ENCODE peak calls at places on chromosomes 2 and 18, in eight cellular contexts. One of them, this sample, is unnamed.

GRCh38 chr2:37671816-37672103 is 318 bp upstream of the CDC42EP3 start:
- DNase-seq in hepatocyte: no peak
- DNase-seq in GM13976: no peak
- DNase-seq in tibial nerve: no peak
- DNase-seq in fibroblast of mammary gland: no peak
- DNase-seq in uterus: no peak
- DNase-seq in GM20000: no peak
- DNase-seq in progenitor cell of endocrine pancreas: no peak
- DNase-seq in this sample: no peak

GRCh38 chr2:20448246-20449046 is 1.6 kb downstream of the RHOB start:
- DNase-seq in hepatocyte: no peak
- DNase-seq in GM13976: no peak
- DNase-seq in tibial nerve: no peak
- DNase-seq in fibroblast of mammary gland: peak; percentile 29
- DNase-seq in uterus: peak; percentile 45
- DNase-seq in GM20000: no peak
- DNase-seq in progenitor cell of endocrine pancreas: no peak
- DNase-seq in this sample: no peak

GRCh38 chr2:98457045-98457696 is 12.5 kb downstream of the INPP4A start:
- DNase-seq in hepatocyte: no peak
- DNase-seq in GM13976: no peak
- DNase-seq in tibial nerve: no peak
- DNase-seq in fibroblast of mammary gland: peak; percentile 98
- DNase-seq in uterus: no peak
- DNase-seq in GM20000: no peak
- DNase-seq in progenitor cell of endocrine pancreas: no peak
- DNase-seq in this sample: peak; percentile 84

GRCh38 chr18:25646971-25647370 is 295.0 kb upstream of the ZNF521 start:
- DNase-seq in hepatocyte: no peak
- DNase-seq in GM13976: no peak
- DNase-seq in tibial nerve: no peak
- DNase-seq in fibroblast of mammary gland: peak; percentile 91
- DNase-seq in uterus: no peak
- DNase-seq in GM20000: no peak
- DNase-seq in progenitor cell of endocrine pancreas: no peak
- DNase-seq in this sample: peak; percentile 16

GRCh38 chr18:74930616-74931015 is 278.3 kb downstream of the PTGR3 start:
- DNase-seq in hepatocyte: no peak
- DNase-seq in GM13976: no peak
- DNase-seq in tibial nerve: no peak
- DNase-seq in fibroblast of mammary gland: no peak
- DNase-seq in uterus: no peak
- DNase-seq in GM20000: no peak
- DNase-seq in progenitor cell of endocrine pancreas: no peak
- DNase-seq in this sample: no peak

GRCh38 chr2:37377187-37377532 is 32.7 kb downstream of the QPCT start:
- DNase-seq in hepatocyte: peak; percentile 12
- DNase-seq in GM13976: no peak
- DNase-seq in tibial nerve: peak; percentile 19
- DNase-seq in fibroblast of mammary gland: peak; percentile 83
- DNase-seq in uterus: no peak
- DNase-seq in GM20000: no peak
- DNase-seq in progenitor cell of endocrine pancreas: no peak
- DNase-seq in this sample: no peak

GRCh38 chr18:55069497-55069896 is 110.2 kb upstream of the CCDC68 start:
- DNase-seq in hepatocyte: no peak
- DNase-seq in GM13976: peak; percentile 42
- DNase-seq in tibial nerve: no peak
- DNase-seq in fibroblast of mammary gland: no peak
- DNase-seq in uterus: no peak
- DNase-seq in GM20000: peak; percentile 47
- DNase-seq in progenitor cell of endocrine pancreas: no peak
- DNase-seq in this sample: no peak

GRCh38 chr18:5640939-5641338 is 97.1 kb upstream of the EPB41L3 start:
- DNase-seq in hepatocyte: no peak
- DNase-seq in GM13976: no peak
- DNase-seq in tibial nerve: no peak
- DNase-seq in fibroblast of mammary gland: no peak
- DNase-seq in uterus: no peak
- DNase-seq in GM20000: no peak
- DNase-seq in progenitor cell of endocrine pancreas: no peak
- DNase-seq in this sample: no peak

GRCh38 chr2:59770651-59771050 is 782.8 kb downstream of the BCL11A start:
- DNase-seq in hepatocyte: no peak
- DNase-seq in GM13976: no peak
- DNase-seq in tibial nerve: no peak
- DNase-seq in fibroblast of mammary gland: no peak
- DNase-seq in uterus: no peak
- DNase-seq in GM20000: no peak
- DNase-seq in progenitor cell of endocrine pancreas: no peak
- DNase-seq in this sample: no peak

GRCh38 chr2:59776726-59777008 is 776.8 kb downstream of the BCL11A start:
- DNase-seq in hepatocyte: no peak
- DNase-seq in GM13976: no peak
- DNase-seq in tibial nerve: no peak
- DNase-seq in fibroblast of mammary gland: no peak
- DNase-seq in uterus: no peak
- DNase-seq in GM20000: no peak
- DNase-seq in progenitor cell of endocrine pancreas: no peak
- DNase-seq in this sample: no peak

GRCh38 chr2:59777120-59777519 is 776.3 kb downstream of the BCL11A start:
- DNase-seq in hepatocyte: no peak
- DNase-seq in GM13976: no peak
- DNase-seq in tibial nerve: no peak
- DNase-seq in fibroblast of mammary gland: no peak
- DNase-seq in uterus: no peak
- DNase-seq in GM20000: no peak
- DNase-seq in progenitor cell of endocrine pancreas: no peak
- DNase-seq in this sample: no peak

DNA sequence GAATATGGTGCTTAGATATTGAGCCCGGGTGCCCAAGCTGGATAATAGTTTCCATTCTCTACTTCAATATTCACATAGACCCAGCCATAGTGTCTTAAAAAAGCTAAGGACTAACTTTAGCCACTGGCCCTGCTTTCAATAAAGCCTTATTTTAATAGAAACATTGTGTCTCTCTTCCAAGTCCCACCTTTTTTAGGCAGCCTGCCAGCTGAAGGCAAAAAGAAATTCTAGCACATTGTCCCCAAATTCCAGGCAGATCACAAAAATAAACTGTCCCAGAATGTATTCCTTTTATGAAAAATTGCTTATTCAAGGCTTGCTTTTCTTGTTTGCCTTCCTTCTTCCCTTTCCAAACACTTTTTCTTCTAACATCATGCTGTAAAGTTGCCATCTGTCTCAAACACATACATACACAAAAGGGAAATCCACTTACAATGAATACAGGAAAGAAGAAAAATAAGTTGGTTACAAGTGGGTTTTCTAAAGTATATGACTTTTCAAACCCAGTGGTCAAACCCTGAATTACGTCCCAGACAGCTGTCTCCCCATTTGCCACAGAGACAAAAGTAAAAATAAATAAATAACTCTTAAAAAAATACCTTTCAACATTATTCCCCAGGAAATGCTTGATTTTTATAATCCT is 778.5 kb downstream of the BCL11A start:
- DNase-seq in hepatocyte: no peak
- DNase-seq in GM13976: no peak
- DNase-seq in tibial nerve: no peak
- DNase-seq in fibroblast of mammary gland: no peak
- DNase-seq in uterus: no peak
- DNase-seq in GM20000: no peak
- DNase-seq in progenitor cell of endocrine pancreas: no peak
- DNase-seq in this sample: no peak
- TF ChIP-seq CTCF in hepatocyte: no peak
- TF ChIP-seq CTCF in GM13976: no peak
- TF ChIP-seq CTCF in tibial nerve: no peak
- TF ChIP-seq CTCF in fibroblast of mammary gland: no peak
- TF ChIP-seq CTCF in uterus: no peak
- TF ChIP-seq CTCF in GM20000: no peak
- TF ChIP-seq CTCF in progenitor cell of endocrine pancreas: peak; percentile 21
- TF ChIP-seq CTCF in this sample: no peak

GRCh38 chr2:64119369-64119768 is 24.9 kb downstream of the PELI1 start:
- DNase-seq in hepatocyte: no peak
- DNase-seq in GM13976: no peak
- DNase-seq in tibial nerve: no peak
- DNase-seq in fibroblast of mammary gland: no peak
- DNase-seq in uterus: no peak
- DNase-seq in GM20000: no peak
- DNase-seq in progenitor cell of endocrine pancreas: no peak
- DNase-seq in this sample: no peak
- TF ChIP-seq CTCF in hepatocyte: no peak
- TF ChIP-seq CTCF in GM13976: no peak
- TF ChIP-seq CTCF in tibial nerve: no peak
- TF ChIP-seq CTCF in fibroblast of mammary gland: no peak
- TF ChIP-seq CTCF in uterus: no peak
- TF ChIP-seq CTCF in GM20000: no peak
- TF ChIP-seq CTCF in progenitor cell of endocrine pancreas: no peak
- TF ChIP-seq CTCF in this sample: no peak

GRCh38 chr2:235804676-235805075 is 310.8 kb downstream of the AGAP1 start:
- DNase-seq in hepatocyte: no peak
- DNase-seq in GM13976: no peak
- DNase-seq in tibial nerve: no peak
- DNase-seq in fibroblast of mammary gland: no peak
- DNase-seq in uterus: no peak
- DNase-seq in GM20000: no peak
- DNase-seq in progenitor cell of endocrine pancreas: no peak
- DNase-seq in this sample: no peak

GRCh38 chr2:235802542-235802941 is 308.7 kb downstream of the AGAP1 start:
- DNase-seq in hepatocyte: no peak
- DNase-seq in GM13976: no peak
- DNase-seq in tibial nerve: no peak
- DNase-seq in fibroblast of mammary gland: no peak
- DNase-seq in uterus: no peak
- DNase-seq in GM20000: no peak
- DNase-seq in progenitor cell of endocrine pancreas: no peak
- DNase-seq in this sample: no peak

GRCh38 chr2:235807347-235807746 is 313.5 kb downstream of the AGAP1 start:
- DNase-seq in hepatocyte: no peak
- DNase-seq in GM13976: no peak
- DNase-seq in tibial nerve: no peak
- DNase-seq in fibroblast of mammary gland: no peak
- DNase-seq in uterus: no peak
- DNase-seq in GM20000: no peak
- DNase-seq in progenitor cell of endocrine pancreas: no peak
- DNase-seq in this sample: no peak

GRCh38 chr2:235799281-235799680 is 305.4 kb downstream of the AGAP1 start:
- DNase-seq in hepatocyte: no peak
- DNase-seq in GM13976: no peak
- DNase-seq in tibial nerve: no peak
- DNase-seq in fibroblast of mammary gland: no peak
- DNase-seq in uterus: no peak
- DNase-seq in GM20000: no peak
- DNase-seq in progenitor cell of endocrine pancreas: no peak
- DNase-seq in this sample: no peak

DNA sequence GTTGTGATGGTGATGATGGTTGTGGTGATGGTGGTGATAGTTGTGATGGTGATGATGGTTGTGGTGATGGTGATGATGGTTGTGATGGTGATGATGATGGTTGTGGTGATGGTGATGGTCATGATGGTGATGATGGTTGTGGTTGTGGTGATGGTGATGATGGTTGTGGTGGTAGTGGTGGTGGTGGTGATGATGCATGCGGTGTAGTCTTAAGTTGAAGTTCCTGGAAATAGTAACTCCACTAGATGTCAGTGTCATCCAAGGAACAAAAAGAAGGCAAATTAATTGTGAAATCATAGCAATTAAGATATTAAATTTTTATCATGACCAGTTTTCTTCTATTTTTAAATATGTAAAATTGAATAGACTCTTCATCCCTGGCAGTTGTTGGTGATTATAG is 309.2 kb downstream of the AGAP1 start:
- DNase-seq in hepatocyte: no peak
- DNase-seq in GM13976: no peak
- DNase-seq in tibial nerve: no peak
- DNase-seq in fibroblast of mammary gland: peak; percentile 29
- DNase-seq in uterus: no peak
- DNase-seq in GM20000: no peak
- DNase-seq in progenitor cell of endocrine pancreas: no peak
- DNase-seq in this sample: no peak
- TF ChIP-seq CTCF in hepatocyte: peak; percentile 42
- TF ChIP-seq CTCF in GM13976: no peak
- TF ChIP-seq CTCF in tibial nerve: peak; percentile 10
- TF ChIP-seq CTCF in fibroblast of mammary gland: peak; percentile 12
- TF ChIP-seq CTCF in uterus: no peak
- TF ChIP-seq CTCF in GM20000: no peak
- TF ChIP-seq CTCF in progenitor cell of endocrine pancreas: no peak
- TF ChIP-seq CTCF in this sample: peak; percentile 42

GRCh38 chr18:77765468-77765867 is 515.8 kb downstream of the GALR1 start:
- DNase-seq in hepatocyte: peak; percentile 72
- DNase-seq in GM13976: no peak
- DNase-seq in tibial nerve: peak; percentile 31
- DNase-seq in fibroblast of mammary gland: peak; percentile 6
- DNase-seq in uterus: no peak
- DNase-seq in GM20000: no peak
- DNase-seq in progenitor cell of endocrine pancreas: peak; percentile 48
- DNase-seq in this sample: no peak
- TF ChIP-seq CTCF in hepatocyte: peak; percentile 75
- TF ChIP-seq CTCF in GM13976: no peak
- TF ChIP-seq CTCF in tibial nerve: peak; percentile 40
- TF ChIP-seq CTCF in fibroblast of mammary gland: no peak
- TF ChIP-seq CTCF in uterus: peak; percentile 18
- TF ChIP-seq CTCF in GM20000: peak; percentile 16
- TF ChIP-seq CTCF in progenitor cell of endocrine pancreas: peak; percentile 74
- TF ChIP-seq CTCF in this sample: no peak

GRCh38 chr2:45859682-45860081 is 208.2 kb downstream of the PRKCE start:
- DNase-seq in hepatocyte: no peak
- DNase-seq in GM13976: no peak
- DNase-seq in tibial nerve: no peak
- DNase-seq in fibroblast of mammary gland: no peak
- DNase-seq in uterus: no peak
- DNase-seq in GM20000: no peak
- DNase-seq in progenitor cell of endocrine pancreas: no peak
- DNase-seq in this sample: no peak

GRCh38 chr2:45867349-45867748 is 215.9 kb downstream of the PRKCE start:
- DNase-seq in hepatocyte: no peak
- DNase-seq in GM13976: peak; percentile 27
- DNase-seq in tibial nerve: no peak
- DNase-seq in fibroblast of mammary gland: no peak
- DNase-seq in uterus: no peak
- DNase-seq in GM20000: no peak
- DNase-seq in progenitor cell of endocrine pancreas: no peak
- DNase-seq in this sample: no peak

GRCh38 chr2:45860136-45861106 is 208.9 kb downstream of the PRKCE start:
- DNase-seq in hepatocyte: peak; percentile 51
- DNase-seq in GM13976: no peak
- DNase-seq in tibial nerve: peak; percentile 81
- DNase-seq in fibroblast of mammary gland: peak; percentile 72
- DNase-seq in uterus: peak; percentile 60
- DNase-seq in GM20000: no peak
- DNase-seq in progenitor cell of endocrine pancreas: no peak
- DNase-seq in this sample: no peak

GRCh38 chr2:45857848-45858520 is 206.5 kb downstream of the PRKCE start:
- DNase-seq in hepatocyte: no peak
- DNase-seq in GM13976: no peak
- DNase-seq in tibial nerve: no peak
- DNase-seq in fibroblast of mammary gland: no peak
- DNase-seq in uterus: no peak
- DNase-seq in GM20000: no peak
- DNase-seq in progenitor cell of endocrine pancreas: no peak
- DNase-seq in this sample: no peak

GRCh38 chr2:45862843-45863242 is 211.4 kb downstream of the PRKCE start:
- DNase-seq in hepatocyte: no peak
- DNase-seq in GM13976: no peak
- DNase-seq in tibial nerve: no peak
- DNase-seq in fibroblast of mammary gland: no peak
- DNase-seq in uterus: no peak
- DNase-seq in GM20000: no peak
- DNase-seq in progenitor cell of endocrine pancreas: no peak
- DNase-seq in this sample: no peak
- TF ChIP-seq CTCF in hepatocyte: no peak
- TF ChIP-seq CTCF in GM13976: no peak
- TF ChIP-seq CTCF in tibial nerve: no peak
- TF ChIP-seq CTCF in fibroblast of mammary gland: no peak
- TF ChIP-seq CTCF in uterus: no peak
- TF ChIP-seq CTCF in GM20000: no peak
- TF ChIP-seq CTCF in progenitor cell of endocrine pancreas: no peak
- TF ChIP-seq CTCF in this sample: no peak

This sample was measured in AG04450.